ENCODE peak calls at places on chromosome 10, in nine cellular contexts. X is stomach, V is DMS153, P is amniotic stem cell, G is NCI-H146, K is Calu3, M is D341Med, H is GM23338, I is upper lobe of right lung. L is an unnamed sample.

GRCh38 chr10:60916025-60916424 is 28.0 kb downstream of the RHOBTB1 start:
- DNase-seq in X (no peak), V (no peak), P (no peak), G (no peak), K (peak), M (no peak), H (peak), I (no peak), L (no peak)

GRCh38 chr10:132308588-132309451 is 1.1 kb upstream of the STK32C start:
- DNase-seq in X (no peak), V (no peak), P (no peak), G (no peak), K (peak), M (no peak), H (peak), I (no peak), L (no peak)

GRCh38 chr10:113704637-113705343 is 25.1 kb downstream of the CASP7 start:
- DNase-seq in X (no peak), V (peak), P (peak), G (peak), K (peak), M (peak), H (peak), I (no peak), L (no peak)

GRCh38 chr10:3783721-3784432 is 1.1 kb downstream of the KLF6 start:
- DNase-seq in X (peak), V (peak), P (no peak), G (peak), K (peak), M (peak), H (peak), I (no peak), L (no peak)

GRCh38 chr10:26839966-26840627 is 20.7 kb downstream of the ABI1 start:
- DNase-seq in X (no peak), V (no peak), P (no peak), G (no peak), K (no peak), M (no peak), H (peak), I (no peak), L (no peak)

GRCh38 chr10:23055424-23056191 is 39.8 kb upstream of the MSRB2 start:
- DNase-seq in X (no peak), V (no peak), P (no peak), G (peak), K (no peak), M (no peak), H (peak), I (no peak), L (no peak)

GRCh38 chr10:26621889-26622681 is 75.4 kb upstream of the PDSS1 start:
- DNase-seq in X (peak), V (no peak), P (no peak), G (peak), K (peak), M (no peak), H (peak), I (peak), L (peak)

GRCh38 chr10:30985552-30985951 is 46.1 kb downstream of the ZNF438 start:
- DNase-seq in X (no peak), V (no peak), P (no peak), G (no peak), K (no peak), M (no peak), H (no peak), I (no peak), L (no peak)

GRCh38 chr10:82867056-82867455 is 992.1 kb downstream of the NRG3 start:
- DNase-seq in X (no peak), V (no peak), P (no peak), G (no peak), K (no peak), M (no peak), H (no peak), I (no peak), L (no peak)

GRCh38 chr10:103571656-103571975 is 78.1 kb downstream of the NEURL1 start:
- DNase-seq in X (no peak), V (no peak), P (no peak), G (no peak), K (no peak), M (no peak), H (no peak), I (no peak), L (no peak)

GRCh38 chr10:125158528-125159485 is 1.6 kb downstream of the CTBP2 start:
- DNase-seq in X (peak), V (no peak), P (no peak), G (peak), K (no peak), M (peak), H (no peak), I (peak), L (no peak)

GRCh38 chr10:110226555-110226925 is 19.1 kb downstream of the MXI1 start:
- DNase-seq in X (peak), V (peak), P (peak), G (peak), K (peak), M (peak), H (peak), I (peak), L (peak)

GRCh38 chr10:33183658-33184057 is 150.8 kb downstream of the NRP1 start:
- DNase-seq in X (no peak), V (no peak), P (no peak), G (no peak), K (no peak), M (no peak), H (no peak), I (no peak), L (no peak)

GRCh38 chr10:120788756-120789155 is 62.4 kb upstream of the WDR11 start:
- DNase-seq in X (no peak), V (no peak), P (no peak), G (no peak), K (no peak), M (no peak), H (no peak), I (no peak), L (no peak)

GRCh38 chr10:48294431-48294830 is 12.0 kb upstream of the MAPK8 start:
- DNase-seq in X (no peak), V (no peak), P (no peak), G (no peak), K (no peak), M (no peak), H (no peak), I (no peak), L (no peak)

GRCh38 chr10:92164024-92164423 is 126.9 kb downstream of the CPEB3 start:
- DNase-seq in X (peak), V (no peak), P (no peak), G (no peak), K (no peak), M (no peak), H (no peak), I (no peak), L (no peak)

GRCh38 chr10:102919237-102919959 is 1.3 kb downstream of the CNNM2 start:
- DNase-seq in X (peak), V (no peak), P (no peak), G (peak), K (peak), M (no peak), H (peak), I (peak), L (no peak)

GRCh38 chr10:44167752-44168151 is 217.1 kb downstream of the CXCL12 start:
- DNase-seq in X (no peak), V (no peak), P (no peak), G (no peak), K (no peak), M (no peak), H (no peak), I (no peak), L (no peak)

GRCh38 chr10:95374597-95375209 is 83.9 kb upstream of the PDLIM1 start:
- DNase-seq in X (peak), V (peak), P (no peak), G (peak), K (peak), M (peak), H (peak), I (peak), L (peak)

GRCh38 chr10:132787253-132788179 is 1.6 kb upstream of the NKX6-2 start:
- DNase-seq in X (no peak), V (no peak), P (no peak), G (no peak), K (no peak), M (no peak), H (peak), I (no peak), L (no peak)

GRCh38 chr10:62414359-62414758 is 40.2 kb downstream of the ZNF365 start:
- DNase-seq in X (no peak), V (no peak), P (no peak), G (no peak), K (no peak), M (no peak), H (peak), I (no peak), L (no peak)

GRCh38 chr10:102231357-102232318 is 5.5 kb downstream of the ELOVL3 start:
- DNase-seq in X (peak), V (peak), P (no peak), G (peak), K (peak), M (peak), H (peak), I (peak), L (peak)

GRCh38 chr10:24333736-24334135 is 124.8 kb downstream of the KIAA1217 start:
- DNase-seq in X (no peak), V (no peak), P (no peak), G (no peak), K (no peak), M (no peak), H (no peak), I (no peak), L (no peak)

GRCh38 chr10:104639595-104640338 is 1.3 kb upstream of the SORCS3 start:
- DNase-seq in X (no peak), V (no peak), P (no peak), G (no peak), K (no peak), M (no peak), H (peak), I (no peak), L (no peak)

GRCh38 chr10:11631890-11632587 is 20.6 kb upstream of the USP6NL start:
- DNase-seq in X (no peak), V (no peak), P (no peak), G (no peak), K (no peak), M (no peak), H (no peak), I (no peak), L (no peak)